ENCODE peak calls at places on chromosomes 12 and 14, in eight cellular contexts. One of them, this sample, is unnamed.

GRCh38 chr14:104294628-104294982 is 156.2 kb downstream of the KIF26A start:
- DNase-seq in foreskin keratinocyte: no peak
- DNase-seq in effector memory CD4-positive, alpha-beta T cell: no peak
- DNase-seq in type B pancreatic cell: no peak
- DNase-seq in effector CD4-positive, alpha-beta T cell: no peak
- DNase-seq in glutamatergic neuron: peak
- DNase-seq in foreskin fibroblast: no peak
- DNase-seq in bronchial epithelial cell: no peak
- DNase-seq in this sample: peak

GRCh38 chr14:58794993-58795762 is 157.4 kb downstream of the DACT1 start:
- DNase-seq in foreskin keratinocyte: no peak
- DNase-seq in effector memory CD4-positive, alpha-beta T cell: no peak
- DNase-seq in type B pancreatic cell: no peak
- DNase-seq in effector CD4-positive, alpha-beta T cell: no peak
- DNase-seq in glutamatergic neuron: no peak
- DNase-seq in foreskin fibroblast: no peak
- DNase-seq in bronchial epithelial cell: no peak
- DNase-seq in this sample: no peak

GRCh38 chr12:100401660-100402059 is 44.8 kb downstream of the SLC17A8 start:
- DNase-seq in foreskin keratinocyte: peak
- DNase-seq in effector memory CD4-positive, alpha-beta T cell: no peak
- DNase-seq in type B pancreatic cell: no peak
- DNase-seq in effector CD4-positive, alpha-beta T cell: no peak
- DNase-seq in glutamatergic neuron: no peak
- DNase-seq in foreskin fibroblast: peak
- DNase-seq in bronchial epithelial cell: peak
- DNase-seq in this sample: no peak

GRCh38 chr12:121958521-121959240 is 40.3 kb downstream of the CFAP251 start:
- DNase-seq in foreskin keratinocyte: no peak
- DNase-seq in effector memory CD4-positive, alpha-beta T cell: no peak
- DNase-seq in type B pancreatic cell: no peak
- DNase-seq in effector CD4-positive, alpha-beta T cell: no peak
- DNase-seq in glutamatergic neuron: no peak
- DNase-seq in foreskin fibroblast: peak
- DNase-seq in bronchial epithelial cell: no peak
- DNase-seq in this sample: peak

GRCh38 chr14:38065101-38065762 is 142.5 kb upstream of the SSTR1 start:
- DNase-seq in foreskin keratinocyte: no peak
- DNase-seq in effector memory CD4-positive, alpha-beta T cell: peak
- DNase-seq in type B pancreatic cell: no peak
- DNase-seq in effector CD4-positive, alpha-beta T cell: peak
- DNase-seq in glutamatergic neuron: peak
- DNase-seq in foreskin fibroblast: no peak
- DNase-seq in bronchial epithelial cell: no peak
- DNase-seq in this sample: no peak

GRCh38 chr14:95319312-95320075 is at the start of gene CLMN:
- DNase-seq in foreskin keratinocyte: no peak
- DNase-seq in effector memory CD4-positive, alpha-beta T cell: no peak
- DNase-seq in type B pancreatic cell: no peak
- DNase-seq in effector CD4-positive, alpha-beta T cell: no peak
- DNase-seq in glutamatergic neuron: peak
- DNase-seq in foreskin fibroblast: peak
- DNase-seq in bronchial epithelial cell: no peak
- DNase-seq in this sample: no peak

GRCh38 chr12:112121780-112122565 is 3.4 kb upstream of the TRAFD1 start:
- DNase-seq in foreskin keratinocyte: peak
- DNase-seq in effector memory CD4-positive, alpha-beta T cell: no peak
- DNase-seq in type B pancreatic cell: no peak
- DNase-seq in effector CD4-positive, alpha-beta T cell: no peak
- DNase-seq in glutamatergic neuron: no peak
- DNase-seq in foreskin fibroblast: peak
- DNase-seq in bronchial epithelial cell: peak
- DNase-seq in this sample: peak

GRCh38 chr12:132275110-132275531 is 54.3 kb downstream of the GALNT9 start:
- DNase-seq in foreskin keratinocyte: no peak
- DNase-seq in effector memory CD4-positive, alpha-beta T cell: no peak
- DNase-seq in type B pancreatic cell: no peak
- DNase-seq in effector CD4-positive, alpha-beta T cell: no peak
- DNase-seq in glutamatergic neuron: peak
- DNase-seq in foreskin fibroblast: peak
- DNase-seq in bronchial epithelial cell: no peak
- DNase-seq in this sample: no peak

GRCh38 chr12:123897221-123897620 is 75.4 kb downstream of the CCDC92 start:
- DNase-seq in foreskin keratinocyte: peak
- DNase-seq in effector memory CD4-positive, alpha-beta T cell: no peak
- DNase-seq in type B pancreatic cell: no peak
- DNase-seq in effector CD4-positive, alpha-beta T cell: no peak
- DNase-seq in glutamatergic neuron: no peak
- DNase-seq in foreskin fibroblast: peak
- DNase-seq in bronchial epithelial cell: peak
- DNase-seq in this sample: no peak

GRCh38 chr12:105765053-105766019 is 373.4 kb downstream of the NUAK1 start:
- DNase-seq in foreskin keratinocyte: no peak
- DNase-seq in effector memory CD4-positive, alpha-beta T cell: no peak
- DNase-seq in type B pancreatic cell: no peak
- DNase-seq in effector CD4-positive, alpha-beta T cell: no peak
- DNase-seq in glutamatergic neuron: no peak
- DNase-seq in foreskin fibroblast: no peak
- DNase-seq in bronchial epithelial cell: no peak
- DNase-seq in this sample: no peak

GRCh38 chr12:123895477-123895876 is 77.2 kb downstream of the CCDC92 start:
- DNase-seq in foreskin keratinocyte: no peak
- DNase-seq in effector memory CD4-positive, alpha-beta T cell: no peak
- DNase-seq in type B pancreatic cell: no peak
- DNase-seq in effector CD4-positive, alpha-beta T cell: no peak
- DNase-seq in glutamatergic neuron: no peak
- DNase-seq in foreskin fibroblast: no peak
- DNase-seq in bronchial epithelial cell: no peak
- DNase-seq in this sample: no peak

GRCh38 chr12:67720383-67720856 is 71.9 kb downstream of the DYRK2 start:
- DNase-seq in foreskin keratinocyte: no peak
- DNase-seq in effector memory CD4-positive, alpha-beta T cell: no peak
- DNase-seq in type B pancreatic cell: no peak
- DNase-seq in effector CD4-positive, alpha-beta T cell: no peak
- DNase-seq in glutamatergic neuron: no peak
- DNase-seq in foreskin fibroblast: peak
- DNase-seq in bronchial epithelial cell: no peak
- DNase-seq in this sample: no peak

GRCh38 chr12:49208661-49209060 is 19.8 kb upstream of the TUBA1A start:
- DNase-seq in foreskin keratinocyte: no peak
- DNase-seq in effector memory CD4-positive, alpha-beta T cell: no peak
- DNase-seq in type B pancreatic cell: no peak
- DNase-seq in effector CD4-positive, alpha-beta T cell: no peak
- DNase-seq in glutamatergic neuron: no peak
- DNase-seq in foreskin fibroblast: no peak
- DNase-seq in bronchial epithelial cell: no peak
- DNase-seq in this sample: no peak

GRCh38 chr12:120439646-120440247 is 1.8 kb downstream of the COX6A1 start:
- DNase-seq in foreskin keratinocyte: peak
- DNase-seq in effector memory CD4-positive, alpha-beta T cell: peak
- DNase-seq in type B pancreatic cell: peak
- DNase-seq in effector CD4-positive, alpha-beta T cell: peak
- DNase-seq in glutamatergic neuron: peak
- DNase-seq in foreskin fibroblast: peak
- DNase-seq in bronchial epithelial cell: peak
- DNase-seq in this sample: no peak

GRCh38 chr14:102079700-102079979 is 7.2 kb downstream of the HSP90AA1 start:
- DNase-seq in foreskin keratinocyte: no peak
- DNase-seq in effector memory CD4-positive, alpha-beta T cell: no peak
- DNase-seq in type B pancreatic cell: no peak
- DNase-seq in effector CD4-positive, alpha-beta T cell: no peak
- DNase-seq in glutamatergic neuron: no peak
- DNase-seq in foreskin fibroblast: no peak
- DNase-seq in bronchial epithelial cell: no peak
- DNase-seq in this sample: no peak

GRCh38 chr12:96219700-96220206 is 25.6 kb downstream of the ELK3 start:
- DNase-seq in foreskin keratinocyte: peak
- DNase-seq in effector memory CD4-positive, alpha-beta T cell: no peak
- DNase-seq in type B pancreatic cell: no peak
- DNase-seq in effector CD4-positive, alpha-beta T cell: no peak
- DNase-seq in glutamatergic neuron: no peak
- DNase-seq in foreskin fibroblast: peak
- DNase-seq in bronchial epithelial cell: peak
- DNase-seq in this sample: no peak

GRCh38 chr12:28963554-28963953 is 185.5 kb upstream of the FAR2 start:
- DNase-seq in foreskin keratinocyte: peak
- DNase-seq in effector memory CD4-positive, alpha-beta T cell: no peak
- DNase-seq in type B pancreatic cell: no peak
- DNase-seq in effector CD4-positive, alpha-beta T cell: no peak
- DNase-seq in glutamatergic neuron: no peak
- DNase-seq in foreskin fibroblast: peak
- DNase-seq in bronchial epithelial cell: peak
- DNase-seq in this sample: no peak

GRCh38 chr12:52728374-52728773 is 25.1 kb upstream of the KRT77 start:
- DNase-seq in foreskin keratinocyte: no peak
- DNase-seq in effector memory CD4-positive, alpha-beta T cell: no peak
- DNase-seq in type B pancreatic cell: no peak
- DNase-seq in effector CD4-positive, alpha-beta T cell: no peak
- DNase-seq in glutamatergic neuron: no peak
- DNase-seq in foreskin fibroblast: no peak
- DNase-seq in bronchial epithelial cell: no peak
- DNase-seq in this sample: no peak

GRCh38 chr14:97602438-97603117 is 805.4 kb downstream of the VRK1 start:
- DNase-seq in foreskin keratinocyte: no peak
- DNase-seq in effector memory CD4-positive, alpha-beta T cell: peak
- DNase-seq in type B pancreatic cell: no peak
- DNase-seq in effector CD4-positive, alpha-beta T cell: peak
- DNase-seq in glutamatergic neuron: no peak
- DNase-seq in foreskin fibroblast: no peak
- DNase-seq in bronchial epithelial cell: no peak
- DNase-seq in this sample: no peak

GRCh38 chr14:61567838-61568571 is 127.3 kb upstream of the HIF1A start:
- DNase-seq in foreskin keratinocyte: no peak
- DNase-seq in effector memory CD4-positive, alpha-beta T cell: no peak
- DNase-seq in type B pancreatic cell: no peak
- DNase-seq in effector CD4-positive, alpha-beta T cell: no peak
- DNase-seq in glutamatergic neuron: peak
- DNase-seq in foreskin fibroblast: no peak
- DNase-seq in bronchial epithelial cell: no peak
- DNase-seq in this sample: no peak

GRCh38 chr14:54322668-54323380 is 74.0 kb upstream of the CDKN3 start:
- DNase-seq in foreskin keratinocyte: no peak
- DNase-seq in effector memory CD4-positive, alpha-beta T cell: no peak
- DNase-seq in type B pancreatic cell: no peak
- DNase-seq in effector CD4-positive, alpha-beta T cell: no peak
- DNase-seq in glutamatergic neuron: no peak
- DNase-seq in foreskin fibroblast: peak
- DNase-seq in bronchial epithelial cell: no peak
- DNase-seq in this sample: no peak

GRCh38 chr12:121532503-121533390 is 48.1 kb downstream of the KDM2B start:
- DNase-seq in foreskin keratinocyte: no peak
- DNase-seq in effector memory CD4-positive, alpha-beta T cell: no peak
- DNase-seq in type B pancreatic cell: no peak
- DNase-seq in effector CD4-positive, alpha-beta T cell: no peak
- DNase-seq in glutamatergic neuron: no peak
- DNase-seq in foreskin fibroblast: peak
- DNase-seq in bronchial epithelial cell: no peak
- DNase-seq in this sample: no peak

GRCh38 chr12:27467641-27468040 is 21.1 kb downstream of the SMCO2 start:
- DNase-seq in foreskin keratinocyte: no peak
- DNase-seq in effector memory CD4-positive, alpha-beta T cell: no peak
- DNase-seq in type B pancreatic cell: no peak
- DNase-seq in effector CD4-positive, alpha-beta T cell: no peak
- DNase-seq in glutamatergic neuron: no peak
- DNase-seq in foreskin fibroblast: no peak
- DNase-seq in bronchial epithelial cell: no peak
- DNase-seq in this sample: no peak

GRCh38 chr12:104669851-104670337 is 213.1 kb downstream of the CHST11 start:
- DNase-seq in foreskin keratinocyte: no peak
- DNase-seq in effector memory CD4-positive, alpha-beta T cell: peak
- DNase-seq in type B pancreatic cell: no peak
- DNase-seq in effector CD4-positive, alpha-beta T cell: no peak
- DNase-seq in glutamatergic neuron: no peak
- DNase-seq in foreskin fibroblast: peak
- DNase-seq in bronchial epithelial cell: peak
- DNase-seq in this sample: peak

GRCh38 chr12:97131220-97131981 is 224.3 kb downstream of the NEDD1 start:
- DNase-seq in foreskin keratinocyte: peak
- DNase-seq in effector memory CD4-positive, alpha-beta T cell: no peak
- DNase-seq in type B pancreatic cell: no peak
- DNase-seq in effector CD4-positive, alpha-beta T cell: no peak
- DNase-seq in glutamatergic neuron: no peak
- DNase-seq in foreskin fibroblast: no peak
- DNase-seq in bronchial epithelial cell: peak
- DNase-seq in this sample: no peak

GRCh38 chr14:68143341-68143807 is 323.8 kb downstream of the RAD51B start:
- DNase-seq in foreskin keratinocyte: no peak
- DNase-seq in effector memory CD4-positive, alpha-beta T cell: no peak
- DNase-seq in type B pancreatic cell: no peak
- DNase-seq in effector CD4-positive, alpha-beta T cell: no peak
- DNase-seq in glutamatergic neuron: no peak
- DNase-seq in foreskin fibroblast: peak
- DNase-seq in bronchial epithelial cell: no peak
- DNase-seq in this sample: no peak

GRCh38 chr14:35829449-35829848 is 3.3 kb downstream of the BRMS1L start:
- DNase-seq in foreskin keratinocyte: no peak
- DNase-seq in effector memory CD4-positive, alpha-beta T cell: no peak
- DNase-seq in type B pancreatic cell: no peak
- DNase-seq in effector CD4-positive, alpha-beta T cell: no peak
- DNase-seq in glutamatergic neuron: no peak
- DNase-seq in foreskin fibroblast: peak
- DNase-seq in bronchial epithelial cell: no peak
- DNase-seq in this sample: no peak

GRCh38 chr14:102316048-102316745 is 3.3 kb upstream of the ZNF839 start:
- DNase-seq in foreskin keratinocyte: no peak
- DNase-seq in effector memory CD4-positive, alpha-beta T cell: no peak
- DNase-seq in type B pancreatic cell: no peak
- DNase-seq in effector CD4-positive, alpha-beta T cell: peak
- DNase-seq in glutamatergic neuron: no peak
- DNase-seq in foreskin fibroblast: peak
- DNase-seq in bronchial epithelial cell: peak
- DNase-seq in this sample: no peak

GRCh38 chr14:88013750-88014349 is 8.9 kb downstream of the GPR65 start:
- DNase-seq in foreskin keratinocyte: peak
- DNase-seq in effector memory CD4-positive, alpha-beta T cell: peak
- DNase-seq in type B pancreatic cell: no peak
- DNase-seq in effector CD4-positive, alpha-beta T cell: peak
- DNase-seq in glutamatergic neuron: peak
- DNase-seq in foreskin fibroblast: peak
- DNase-seq in bronchial epithelial cell: peak
- DNase-seq in this sample: no peak

GRCh38 chr14:52043690-52044089 is 25.2 kb downstream of the NID2 start:
- DNase-seq in foreskin keratinocyte: no peak
- DNase-seq in effector memory CD4-positive, alpha-beta T cell: no peak
- DNase-seq in type B pancreatic cell: no peak
- DNase-seq in effector CD4-positive, alpha-beta T cell: no peak
- DNase-seq in glutamatergic neuron: peak
- DNase-seq in foreskin fibroblast: peak
- DNase-seq in bronchial epithelial cell: peak
- DNase-seq in this sample: no peak

GRCh38 chr14:100121643-100122480 is 37.6 kb downstream of the DEGS2 start:
- DNase-seq in foreskin keratinocyte: no peak
- DNase-seq in effector memory CD4-positive, alpha-beta T cell: no peak
- DNase-seq in type B pancreatic cell: no peak
- DNase-seq in effector CD4-positive, alpha-beta T cell: no peak
- DNase-seq in glutamatergic neuron: no peak
- DNase-seq in foreskin fibroblast: no peak
- DNase-seq in bronchial epithelial cell: no peak
- DNase-seq in this sample: no peak

GRCh38 chr14:70289138-70289537 is 70.3 kb downstream of the COX16 start:
- DNase-seq in foreskin keratinocyte: no peak
- DNase-seq in effector memory CD4-positive, alpha-beta T cell: no peak
- DNase-seq in type B pancreatic cell: no peak
- DNase-seq in effector CD4-positive, alpha-beta T cell: no peak
- DNase-seq in glutamatergic neuron: no peak
- DNase-seq in foreskin fibroblast: no peak
- DNase-seq in bronchial epithelial cell: no peak
- DNase-seq in this sample: no peak

GRCh38 chr12:106303202-106303820 is 778 bp downstream of the TCP11L2 start:
- DNase-seq in foreskin keratinocyte: peak
- DNase-seq in effector memory CD4-positive, alpha-beta T cell: peak
- DNase-seq in type B pancreatic cell: peak
- DNase-seq in effector CD4-positive, alpha-beta T cell: peak
- DNase-seq in glutamatergic neuron: peak
- DNase-seq in foreskin fibroblast: peak
- DNase-seq in bronchial epithelial cell: peak
- DNase-seq in this sample: peak

GRCh38 chr12:42969357-42969756 is 379.8 kb upstream of the PRICKLE1 start:
- DNase-seq in foreskin keratinocyte: no peak
- DNase-seq in effector memory CD4-positive, alpha-beta T cell: no peak
- DNase-seq in type B pancreatic cell: no peak
- DNase-seq in effector CD4-positive, alpha-beta T cell: no peak
- DNase-seq in glutamatergic neuron: no peak
- DNase-seq in foreskin fibroblast: no peak
- DNase-seq in bronchial epithelial cell: no peak
- DNase-seq in this sample: no peak